ENCODE peak calls at places on chromosomes 5 and 9, in seven cellular contexts. G, M, H, T, P, K and C are unnamed samples.

GRCh38 chr5:67680109-67680508 is 483.5 kb upstream of the CD180 start:
- DNase-seq in G (no peak), M (peak; percentile 5), H (no peak), T (no peak), P (no peak), K (peak; percentile 89), C (peak; percentile 8)

GRCh38 chr5:71836547-71837112 is 117.6 kb downstream of the CARTPT start:
- DNase-seq in G (no peak), M (no peak), H (no peak), T (no peak), P (no peak), K (no peak), C (peak; percentile 7)

GRCh38 chr9:94081435-94081834 is 2.8 kb upstream of the PTPDC1 start:
- DNase-seq in G (no peak), M (no peak), H (no peak), T (no peak), P (no peak), K (no peak), C (no peak)

GRCh38 chr9:91207481-91207888 is 154.2 kb downstream of the AUH start:
- DNase-seq in G (no peak), M (peak; percentile 85), H (no peak), T (peak; percentile 88), P (no peak), K (peak; percentile 31), C (peak; percentile 92)

GRCh38 chr5:148927307-148927946 is 101.0 kb downstream of the ADRB2 start:
- DNase-seq in G (peak; percentile 7), M (no peak), H (no peak), T (no peak), P (no peak), K (no peak), C (no peak)

GRCh38 chr9:94675008-94675841 is 35.9 kb upstream of the FBP1 start:
- DNase-seq in G (no peak), M (peak; percentile 31), H (no peak), T (peak; percentile 48), P (peak; percentile 48), K (peak; percentile 74), C (no peak)

GRCh38 chr5:116970318-116970717 is 395.7 kb upstream of the SEMA6A start:
- DNase-seq in G (no peak), M (no peak), H (peak; percentile 75), T (no peak), P (no peak), K (no peak), C (peak; percentile 55)

GRCh38 chr5:155532621-155533314 is 519.2 kb downstream of the KIF4B start:
- DNase-seq in G (no peak), M (peak; percentile 42), H (no peak), T (no peak), P (no peak), K (peak; percentile 27), C (no peak)

GRCh38 chr5:64384761-64385160 is 121.1 kb upstream of the RGS7BP start:
- DNase-seq in G (peak; percentile 60), M (peak; percentile 1), H (peak; percentile 40), T (no peak), P (peak; percentile 55), K (peak; percentile 19), C (peak; percentile 18)

GRCh38 chr5:153641183-153641688 is 150.8 kb downstream of the GRIA1 start:
- DNase-seq in G (peak; percentile 67), M (no peak), H (peak; percentile 53), T (no peak), P (no peak), K (no peak), C (no peak)

GRCh38 chr9:106482733-106483132 is 380.2 kb upstream of the ZNF462 start:
- DNase-seq in G (no peak), M (no peak), H (peak; percentile 42), T (no peak), P (no peak), K (no peak), C (peak; percentile 30)

GRCh38 chr9:15696979-15697378 is 144.1 kb downstream of the CCDC171 start:
- DNase-seq in G (no peak), M (no peak), H (peak; percentile 16), T (peak; percentile 36), P (no peak), K (peak; percentile 22), C (peak; percentile 65)

GRCh38 chr9:36888551-36888950 is 145.5 kb downstream of the PAX5 start:
- DNase-seq in G (no peak), M (no peak), H (no peak), T (no peak), P (no peak), K (no peak), C (no peak)

GRCh38 chr5:124839371-124839998 is 93.0 kb upstream of the ZNF608 start:
- DNase-seq in G (no peak), M (peak; percentile 36), H (no peak), T (no peak), P (peak; percentile 77), K (peak; percentile 17), C (peak; percentile 37)

GRCh38 chr9:124835026-124835501 is 18.2 kb upstream of the WDR38 start:
- DNase-seq in G (no peak), M (peak; percentile 87), H (no peak), T (peak; percentile 79), P (peak; percentile 78), K (peak; percentile 60), C (peak; percentile 81)

GRCh38 chr5:37836173-37837100 is 3.4 kb downstream of the GDNF start:
- DNase-seq in G (peak; percentile 82), M (no peak), H (peak; percentile 51), T (peak; percentile 29), P (peak; percentile 16), K (peak; percentile 77), C (peak; percentile 57)

DNA sequence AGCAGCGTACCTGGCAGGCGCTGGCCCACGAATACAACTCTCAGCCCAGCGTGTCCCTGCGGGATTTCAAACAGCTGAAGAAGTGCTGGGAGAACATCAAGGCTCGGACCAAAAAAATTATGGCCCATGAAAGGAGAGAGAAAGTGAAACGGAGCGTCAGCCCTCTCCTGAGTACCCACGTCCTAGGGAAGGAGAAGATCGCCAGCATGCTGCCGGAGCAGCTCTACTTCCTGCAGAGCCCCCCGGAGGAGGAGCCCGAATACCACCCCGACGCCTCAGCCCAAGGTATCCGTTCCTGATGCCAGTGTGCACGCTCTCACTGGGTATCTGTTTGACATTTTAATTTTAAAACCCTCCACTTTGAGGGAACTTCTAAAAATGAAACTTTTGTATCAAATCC is 15.1 kb downstream of the MSANTD3 start:
- DNase-seq in G (peak; percentile 58), M (no peak), H (peak; percentile 22), T (no peak), P (no peak), K (no peak), C (no peak)
- H3K4me3 ChIP-seq in G (no peak overlapping the region), M (no peak overlapping the region), H (no peak overlapping the region), T (no peak overlapping the region), P (no peak overlapping the region), K (peak overlapping the region; percentile 69), C (peak overlapping the region; percentile 63)

GRCh38 chr9:78005231-78006002 is 26.2 kb downstream of the GNAQ start:
- DNase-seq in G (no peak), M (no peak), H (no peak), T (no peak), P (no peak), K (no peak), C (no peak)
- H3K9ac ChIP-seq in G (no peak overlapping the region), M (no peak overlapping the region), H (no peak overlapping the region), T (no peak overlapping the region), P (no peak overlapping the region), K (no peak overlapping the region), C (no peak overlapping the region)

DNA sequence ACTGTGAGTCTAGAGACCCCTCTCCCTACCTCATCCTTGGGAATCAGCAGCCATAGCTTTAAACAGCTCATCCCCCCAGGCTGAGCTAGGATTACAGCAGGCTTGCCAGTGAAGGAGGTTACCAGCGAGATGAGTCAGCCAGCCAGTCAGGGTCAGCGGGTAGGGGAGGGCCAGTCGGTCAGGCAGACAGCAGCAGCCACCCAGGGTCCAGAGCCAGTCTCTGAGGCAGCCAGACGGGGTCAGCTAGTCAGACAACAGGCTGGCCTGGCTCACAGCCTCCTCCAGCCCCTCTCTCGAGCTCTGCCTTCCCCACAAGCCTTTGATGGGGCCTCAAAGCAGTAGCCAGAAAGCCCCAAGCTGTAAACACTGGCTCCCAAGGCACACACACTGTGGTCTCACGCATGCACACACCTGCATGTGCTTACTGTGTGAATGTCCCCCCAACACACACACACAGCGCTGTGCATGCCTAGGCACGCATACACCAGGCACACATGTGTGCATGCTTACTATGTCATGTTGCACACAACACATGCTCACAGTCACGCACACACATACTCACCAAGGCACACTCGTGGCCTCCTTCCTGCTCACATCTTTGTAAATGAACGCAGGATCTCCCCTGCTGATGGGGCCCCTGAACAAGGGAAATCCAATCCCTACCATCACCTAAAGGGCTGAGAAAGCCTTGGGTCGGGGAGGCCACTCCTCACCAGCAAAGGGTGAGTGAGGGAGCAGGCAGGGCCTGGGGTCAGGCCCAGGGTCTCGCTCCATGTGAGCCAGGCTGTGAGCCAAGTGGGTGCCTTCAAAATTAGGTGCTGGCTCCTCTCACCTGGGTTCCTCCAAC is 28.2 kb upstream of the CPLX2 start:
- DNase-seq in G (peak; percentile 75), M (peak; percentile 75), H (peak; percentile 72), T (peak; percentile 80), P (no peak), K (peak; percentile 74), C (peak; percentile 70)
- H3K4me3 ChIP-seq in G (no peak overlapping the region), M (no peak overlapping the region), H (no peak overlapping the region), T (no peak overlapping the region), P (no peak overlapping the region), K (no peak overlapping the region), C (no peak overlapping the region)

GRCh38 chr9:130640681-130641080 is 23.7 kb upstream of the PRDM12 start:
- DNase-seq in G (peak; percentile 76), M (no peak), H (peak; percentile 30), T (no peak), P (no peak), K (no peak), C (no peak)

GRCh38 chr9:130636648-130637020 is 27.8 kb upstream of the PRDM12 start:
- DNase-seq in G (no peak), M (no peak), H (no peak), T (no peak), P (no peak), K (no peak), C (no peak)

GRCh38 chr9:130639119-130639485 is 25.3 kb upstream of the PRDM12 start:
- DNase-seq in G (no peak), M (no peak), H (no peak), T (no peak), P (no peak), K (no peak), C (no peak)

GRCh38 chr9:130639866-130640555 is 24.4 kb upstream of the PRDM12 start:
- DNase-seq in G (no peak), M (no peak), H (no peak), T (no peak), P (no peak), K (no peak), C (no peak)

DNA sequence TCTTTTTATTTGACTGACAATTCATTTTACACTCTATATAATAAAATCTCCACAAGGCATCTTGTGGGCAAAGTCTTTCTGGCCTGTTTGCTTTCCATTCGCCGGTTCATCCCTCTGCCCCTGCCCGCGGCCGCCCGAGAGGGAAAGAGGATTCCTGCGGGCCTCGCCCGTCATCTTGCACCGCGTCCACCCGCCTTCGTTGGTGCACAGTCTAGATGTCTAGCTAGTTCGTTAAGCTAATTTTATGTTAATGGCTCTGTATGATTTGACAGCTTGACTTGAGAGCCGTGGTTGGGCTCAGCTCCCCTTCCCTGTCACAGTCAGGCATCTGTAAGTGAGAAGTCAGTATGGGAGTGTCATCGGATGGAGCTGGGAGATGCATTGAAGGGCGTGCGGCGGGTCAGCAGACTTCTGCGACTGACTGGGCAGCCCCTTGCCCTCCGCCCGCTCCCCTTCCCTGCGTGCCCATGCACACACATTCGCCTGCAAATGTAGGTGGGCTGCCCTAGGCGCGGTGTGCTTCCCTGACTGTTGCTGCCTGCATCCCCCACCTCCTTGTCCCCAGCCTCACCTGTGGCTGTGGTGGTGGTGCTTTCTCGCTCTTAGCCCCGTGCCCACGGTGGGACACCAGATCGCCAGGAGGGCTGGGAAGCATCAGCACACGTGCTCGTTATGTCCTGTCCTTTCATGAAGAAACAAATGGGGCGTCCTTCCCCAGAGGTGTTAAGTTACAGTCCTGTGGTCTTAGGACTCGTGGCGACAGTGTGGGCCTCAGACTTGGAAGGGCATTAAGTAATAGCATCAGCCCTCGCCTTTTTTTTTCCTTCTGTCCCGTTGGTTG is 25.9 kb upstream of the PRDM12 start:
- DNase-seq in G (no peak), M (no peak), H (no peak), T (no peak), P (no peak), K (no peak), C (no peak)
- H3K9ac ChIP-seq in G (no peak overlapping the region), M (no peak overlapping the region), H (no peak overlapping the region), T (no peak overlapping the region), P (no peak overlapping the region), K (no peak overlapping the region), C (no peak overlapping the region)